ENCODE peak calls at places on chromosomes 13 and 19, in seven cellular contexts. One of them, this sample, is unnamed.

GRCh38 chr13:27293873-27294515 is 23.4 kb downstream of the RASL11A start:
- DNase-seq in IMR-90: no peak
- DNase-seq in fibroblast of lung: no peak
- DNase-seq in OCI-LY7: peak; percentile 68
- DNase-seq in GM23338: no peak
- DNase-seq in Karpas-422: no peak
- DNase-seq in neural progenitor cell: no peak
- DNase-seq in this sample: no peak

GRCh38 chr19:19459707-19460251 is 54.3 kb downstream of the GATAD2A start:
- DNase-seq in OCI-LY7: peak; percentile 82
- DNase-seq in neural progenitor cell: no peak
- DNase-seq in IMR-90: peak; percentile 87
- DNase-seq in Karpas-422: peak; percentile 71
- DNase-seq in GM23338: no peak
- DNase-seq in fibroblast of lung: peak; percentile 58
- DNase-seq in this sample: peak; percentile 79

GRCh38 chr19:31110331-31110730 is 238.9 kb downstream of the TSHZ3 start:
- DNase-seq in fibroblast of lung: peak; percentile 63
- DNase-seq in OCI-LY7: no peak
- DNase-seq in IMR-90: peak; percentile 45
- DNase-seq in neural progenitor cell: peak; percentile 61
- DNase-seq in GM23338: peak; percentile 34
- DNase-seq in Karpas-422: no peak
- DNase-seq in this sample: no peak

GRCh38 chr13:95502216-95502615 is 50.3 kb upstream of the CLDN10 start:
- DNase-seq in Karpas-422: no peak
- DNase-seq in OCI-LY7: no peak
- DNase-seq in GM23338: no peak
- DNase-seq in neural progenitor cell: no peak
- DNase-seq in IMR-90: no peak
- DNase-seq in fibroblast of lung: no peak
- DNase-seq in this sample: no peak

GRCh38 chr19:10271543-10272086 is 695 bp downstream of the ICAM1 start:
- DNase-seq in fibroblast of lung: no peak
- DNase-seq in OCI-LY7: peak; percentile 90
- DNase-seq in neural progenitor cell: no peak
- DNase-seq in IMR-90: peak; percentile 56
- DNase-seq in GM23338: no peak
- DNase-seq in Karpas-422: peak; percentile 39
- DNase-seq in this sample: no peak

GRCh38 chr19:30649934-30650614 is 277.9 kb downstream of the ZNF536 start:
- DNase-seq in fibroblast of lung: peak; percentile 70
- DNase-seq in OCI-LY7: peak; percentile 58
- DNase-seq in IMR-90: peak; percentile 51
- DNase-seq in neural progenitor cell: peak; percentile 68
- DNase-seq in GM23338: peak; percentile 79
- DNase-seq in Karpas-422: peak; percentile 91
- DNase-seq in this sample: peak; percentile 54

GRCh38 chr13:28532226-28533048 is 37.5 kb upstream of the FLT1 start:
- DNase-seq in neural progenitor cell: peak; percentile 70
- DNase-seq in fibroblast of lung: no peak
- DNase-seq in IMR-90: no peak
- DNase-seq in OCI-LY7: no peak
- DNase-seq in Karpas-422: no peak
- DNase-seq in GM23338: peak; percentile 72
- DNase-seq in this sample: no peak

GRCh38 chr19:42198676-42199439 is 18.6 kb downstream of the DEDD2 start:
- DNase-seq in neural progenitor cell: no peak
- DNase-seq in fibroblast of lung: no peak
- DNase-seq in GM23338: peak; percentile 32
- DNase-seq in Karpas-422: no peak
- DNase-seq in IMR-90: no peak
- DNase-seq in OCI-LY7: peak; percentile 87
- DNase-seq in this sample: no peak

GRCh38 chr19:49690656-49691242 is at the start of gene CPT1C:
- DNase-seq in fibroblast of lung: peak; percentile 73
- DNase-seq in OCI-LY7: no peak
- DNase-seq in GM23338: peak; percentile 97
- DNase-seq in neural progenitor cell: peak; percentile 95
- DNase-seq in IMR-90: peak; percentile 79
- DNase-seq in Karpas-422: peak; percentile 55
- DNase-seq in this sample: peak; percentile 90

GRCh38 chr19:37932985-37933953 is 26.3 kb downstream of the SIPA1L3 start:
- DNase-seq in fibroblast of lung: peak; percentile 25
- DNase-seq in OCI-LY7: no peak
- DNase-seq in IMR-90: peak; percentile 61
- DNase-seq in neural progenitor cell: peak; percentile 15
- DNase-seq in GM23338: no peak
- DNase-seq in Karpas-422: no peak
- DNase-seq in this sample: peak; percentile 77

GRCh38 chr13:106987435-106987800 is 419.5 kb upstream of the ARGLU1 start:
- DNase-seq in GM23338: no peak
- DNase-seq in neural progenitor cell: no peak
- DNase-seq in IMR-90: no peak
- DNase-seq in fibroblast of lung: peak; percentile 25
- DNase-seq in OCI-LY7: no peak
- DNase-seq in Karpas-422: no peak
- DNase-seq in this sample: no peak

GRCh38 chr13:91199866-91200265 is 147.6 kb upstream of the MIR17HG start:
- DNase-seq in fibroblast of lung: no peak
- DNase-seq in Karpas-422: no peak
- DNase-seq in OCI-LY7: no peak
- DNase-seq in neural progenitor cell: no peak
- DNase-seq in GM23338: no peak
- DNase-seq in IMR-90: no peak
- DNase-seq in this sample: no peak

GRCh38 chr13:81395368-81395767 is 1054.4 kb upstream of the SPRY2 start:
- DNase-seq in neural progenitor cell: peak; percentile 59
- DNase-seq in IMR-90: no peak
- DNase-seq in GM23338: peak; percentile 79
- DNase-seq in OCI-LY7: no peak
- DNase-seq in fibroblast of lung: no peak
- DNase-seq in Karpas-422: peak; percentile 47
- DNase-seq in this sample: no peak

GRCh38 chr13:98581971-98582702 is 5.2 kb upstream of the STK24 start:
- DNase-seq in OCI-LY7: no peak
- DNase-seq in neural progenitor cell: no peak
- DNase-seq in fibroblast of lung: peak; percentile 75
- DNase-seq in GM23338: no peak
- DNase-seq in IMR-90: peak; percentile 85
- DNase-seq in Karpas-422: peak; percentile 49
- DNase-seq in this sample: peak; percentile 14

GRCh38 chr13:95357875-95358274 is 56.6 kb upstream of the ABCC4 start:
- DNase-seq in OCI-LY7: no peak
- DNase-seq in Karpas-422: no peak
- DNase-seq in IMR-90: no peak
- DNase-seq in GM23338: no peak
- DNase-seq in neural progenitor cell: peak; percentile 35
- DNase-seq in fibroblast of lung: no peak
- DNase-seq in this sample: no peak

GRCh38 chr13:76016799-76017198 is 380.7 kb downstream of the LMO7 start:
- DNase-seq in fibroblast of lung: peak; percentile 27
- DNase-seq in GM23338: peak; percentile 80
- DNase-seq in OCI-LY7: peak; percentile 11
- DNase-seq in neural progenitor cell: peak; percentile 30
- DNase-seq in Karpas-422: peak; percentile 76
- DNase-seq in IMR-90: peak; percentile 23
- DNase-seq in this sample: peak; percentile 67

GRCh38 chr19:2015611-2015950 is at the start of gene BTBD2:
- DNase-seq in GM23338: peak; percentile 70
- DNase-seq in OCI-LY7: peak; percentile 73
- DNase-seq in Karpas-422: peak; percentile 90
- DNase-seq in IMR-90: peak; percentile 84
- DNase-seq in neural progenitor cell: no peak
- DNase-seq in fibroblast of lung: peak; percentile 94
- DNase-seq in this sample: peak; percentile 45

GRCh38 chr13:74289861-74290260 is 155.7 kb upstream of the KLF12 start:
- DNase-seq in GM23338: no peak
- DNase-seq in fibroblast of lung: no peak
- DNase-seq in IMR-90: no peak
- DNase-seq in neural progenitor cell: no peak
- DNase-seq in Karpas-422: peak; percentile 84
- DNase-seq in OCI-LY7: no peak
- DNase-seq in this sample: no peak

GRCh38 chr19:35495107-35496064 is 5.1 kb upstream of the KRTDAP start:
- DNase-seq in GM23338: peak; percentile 86
- DNase-seq in IMR-90: peak; percentile 55
- DNase-seq in neural progenitor cell: peak; percentile 76
- DNase-seq in Karpas-422: peak; percentile 86
- DNase-seq in OCI-LY7: peak; percentile 77
- DNase-seq in fibroblast of lung: peak; percentile 51
- DNase-seq in this sample: peak; percentile 64

GRCh38 chr13:27024062-27024461 is 147.5 kb downstream of the USP12 start:
- DNase-seq in Karpas-422: no peak
- DNase-seq in IMR-90: no peak
- DNase-seq in fibroblast of lung: no peak
- DNase-seq in OCI-LY7: no peak
- DNase-seq in neural progenitor cell: no peak
- DNase-seq in GM23338: no peak
- DNase-seq in this sample: no peak

GRCh38 chr19:29741776-29742175 is 26.7 kb upstream of the C19orf12 start:
- DNase-seq in OCI-LY7: no peak
- DNase-seq in neural progenitor cell: no peak
- DNase-seq in Karpas-422: no peak
- DNase-seq in GM23338: no peak
- DNase-seq in IMR-90: no peak
- DNase-seq in fibroblast of lung: no peak
- DNase-seq in this sample: no peak

GRCh38 chr13:109355129-109355528 is 431.3 kb downstream of the IRS2 start:
- DNase-seq in IMR-90: no peak
- DNase-seq in GM23338: no peak
- DNase-seq in Karpas-422: no peak
- DNase-seq in fibroblast of lung: no peak
- DNase-seq in OCI-LY7: no peak
- DNase-seq in neural progenitor cell: no peak
- DNase-seq in this sample: no peak

GRCh38 chr13:19618925-19619324 is 14.5 kb upstream of the MPHOSPH8 start:
- DNase-seq in Karpas-422: peak; percentile 75
- DNase-seq in neural progenitor cell: peak; percentile 36
- DNase-seq in OCI-LY7: peak; percentile 32
- DNase-seq in fibroblast of lung: peak; percentile 54
- DNase-seq in IMR-90: peak; percentile 37
- DNase-seq in GM23338: peak; percentile 80
- DNase-seq in this sample: peak; percentile 66

GRCh38 chr13:97493471-97493870 is 59.5 kb downstream of the RAP2A start:
- DNase-seq in fibroblast of lung: peak; percentile 69
- DNase-seq in neural progenitor cell: no peak
- DNase-seq in Karpas-422: no peak
- DNase-seq in IMR-90: no peak
- DNase-seq in GM23338: no peak
- DNase-seq in OCI-LY7: no peak
- DNase-seq in this sample: peak; percentile 16

GRCh38 chr19:19584356-19584755 is 34.1 kb downstream of the PBX4 start:
- DNase-seq in IMR-90: no peak
- DNase-seq in fibroblast of lung: no peak
- DNase-seq in GM23338: no peak
- DNase-seq in neural progenitor cell: no peak
- DNase-seq in OCI-LY7: no peak
- DNase-seq in Karpas-422: no peak
- DNase-seq in this sample: no peak

GRCh38 chr19:57688011-57688763 is 6.4 kb downstream of the ZNF551 start:
- DNase-seq in fibroblast of lung: no peak
- DNase-seq in IMR-90: no peak
- DNase-seq in Karpas-422: no peak
- DNase-seq in neural progenitor cell: no peak
- DNase-seq in GM23338: no peak
- DNase-seq in OCI-LY7: no peak
- DNase-seq in this sample: peak; percentile 53

GRCh38 chr13:33279898-33280549 is 5.5 kb downstream of the STARD13 start:
- DNase-seq in neural progenitor cell: no peak
- DNase-seq in IMR-90: peak; percentile 71
- DNase-seq in Karpas-422: no peak
- DNase-seq in OCI-LY7: no peak
- DNase-seq in fibroblast of lung: peak; percentile 64
- DNase-seq in GM23338: no peak
- DNase-seq in this sample: peak; percentile 95

GRCh38 chr19:40264314-40265054 is 20.7 kb downstream of the AKT2 start:
- DNase-seq in GM23338: peak; percentile 53
- DNase-seq in neural progenitor cell: peak; percentile 21
- DNase-seq in fibroblast of lung: no peak
- DNase-seq in Karpas-422: no peak
- DNase-seq in OCI-LY7: no peak
- DNase-seq in IMR-90: no peak
- DNase-seq in this sample: no peak
- H3K4me1 ChIP-seq in GM23338: no peaks in the 10 kb centered on the region
- H3K4me1 ChIP-seq in neural progenitor cell: no peaks in the 10 kb centered on the region
- H3K4me1 ChIP-seq in fibroblast of lung: peaks cover 4% of the 10 kb centered on the region
- H3K4me1 ChIP-seq in Karpas-422: peaks cover 9% of the 10 kb centered on the region
- H3K4me1 ChIP-seq in OCI-LY7: peaks cover 11% of the 10 kb centered on the region
- H3K4me1 ChIP-seq in IMR-90: peaks cover 5% of the 10 kb centered on the region
- H3K4me1 ChIP-seq in this sample: no peaks in the 10 kb centered on the region

DNA sequence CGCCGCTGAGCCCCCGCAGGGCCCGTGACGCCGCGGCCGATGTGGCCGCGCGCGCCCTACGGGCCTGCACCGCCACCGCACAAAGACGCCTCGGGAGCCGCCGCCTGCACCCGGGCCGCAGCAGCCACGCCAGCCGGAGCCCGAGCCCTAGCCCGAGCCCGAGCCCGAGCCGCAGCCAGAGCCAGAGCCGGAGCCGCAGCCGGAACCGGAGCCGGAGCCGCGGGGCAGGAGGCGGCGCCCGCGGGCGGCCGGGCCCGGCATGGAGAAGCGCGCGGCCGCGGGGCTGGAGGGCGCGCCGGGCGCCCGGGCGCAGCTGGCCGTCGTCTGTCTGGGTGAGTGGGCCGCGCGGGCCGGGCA is 375 bp downstream of the LRP3 start:
- DNase-seq in OCI-LY7: no peak
- DNase-seq in GM23338: peak; percentile 36
- DNase-seq in IMR-90: no peak
- DNase-seq in fibroblast of lung: no peak
- DNase-seq in neural progenitor cell: peak; percentile 47
- DNase-seq in Karpas-422: no peak
- DNase-seq in this sample: no peak
- H2AFZ ChIP-seq in OCI-LY7: no peak overlapping the region
- H2AFZ ChIP-seq in GM23338: no peak overlapping the region
- H2AFZ ChIP-seq in IMR-90: peak overlapping the region; percentile 85
- H2AFZ ChIP-seq in fibroblast of lung: no peak overlapping the region
- H2AFZ ChIP-seq in neural progenitor cell: peak overlapping the region; percentile 79
- H2AFZ ChIP-seq in Karpas-422: no peak overlapping the region
- H2AFZ ChIP-seq in this sample: peak overlapping the region; percentile 81

DNA sequence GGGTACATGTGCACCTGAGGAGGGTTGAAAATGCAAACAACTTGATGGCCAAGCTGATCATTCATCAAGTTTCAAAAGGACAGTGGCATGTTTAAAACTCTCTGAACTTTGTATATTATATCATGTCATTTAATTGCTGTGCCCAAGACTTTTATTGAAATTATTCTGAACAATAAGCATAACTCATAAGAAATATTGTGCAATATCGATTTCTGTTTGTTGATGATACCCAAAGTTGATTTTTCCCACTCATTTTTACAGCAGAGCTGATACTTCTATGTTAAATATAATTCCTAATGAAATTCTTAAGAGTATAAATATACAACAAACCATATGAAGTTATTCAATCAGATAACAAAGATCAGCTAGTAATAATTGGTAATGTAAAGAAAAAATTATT is 49.1 kb downstream of the PCDH17 start:
- DNase-seq in neural progenitor cell: no peak
- DNase-seq in OCI-LY7: no peak
- DNase-seq in GM23338: no peak
- DNase-seq in fibroblast of lung: no peak
- DNase-seq in Karpas-422: no peak
- DNase-seq in IMR-90: no peak
- DNase-seq in this sample: no peak
- H3K4me3 ChIP-seq in neural progenitor cell: no peak overlapping the region
- H3K4me3 ChIP-seq in OCI-LY7: no peak overlapping the region
- H3K4me3 ChIP-seq in GM23338: no peak overlapping the region
- H3K4me3 ChIP-seq in fibroblast of lung: no peak overlapping the region
- H3K4me3 ChIP-seq in Karpas-422: no peak overlapping the region
- H3K4me3 ChIP-seq in IMR-90: no peak overlapping the region
- H3K4me3 ChIP-seq in this sample: no peak overlapping the region

GRCh38 chr19:43476606-43477005 is 11.2 kb upstream of the LYPD3 start:
- DNase-seq in neural progenitor cell: no peak
- DNase-seq in OCI-LY7: no peak
- DNase-seq in fibroblast of lung: peak; percentile 88
- DNase-seq in GM23338: no peak
- DNase-seq in Karpas-422: no peak
- DNase-seq in IMR-90: peak; percentile 94
- DNase-seq in this sample: peak; percentile 46
- H3K4me1 ChIP-seq in neural progenitor cell: no peaks in the 10 kb centered on the region
- H3K4me1 ChIP-seq in OCI-LY7: no peaks in the 10 kb centered on the region
- H3K4me1 ChIP-seq in fibroblast of lung: peaks cover 11% of the 10 kb centered on the region
- H3K4me1 ChIP-seq in GM23338: peaks cover 6% of the 10 kb centered on the region
- H3K4me1 ChIP-seq in Karpas-422: no peaks in the 10 kb centered on the region
- H3K4me1 ChIP-seq in IMR-90: peaks cover 9% of the 10 kb centered on the region
- H3K4me1 ChIP-seq in this sample: peaks cover 13% of the 10 kb centered on the region

This sample was measured in PC-3.